ENCODE peak calls at places on chromosome 16, in five cellular contexts. One of them, this sample, is unnamed. For H3K36me3, the result is how much of the 10 kb centered on the place peaks cover.

GRCh38 chr16:24984903-24985675 is 30.1 kb downstream of the ARHGAP17 start:
- DNase-seq in Peyer's patch: peak
- DNase-seq in IMR-90: no peak
- DNase-seq in heart left ventricle: no peak
- DNase-seq in prostate gland: no peak
- DNase-seq in this sample: no peak

GRCh38 chr16:87740909-87741424 is 24.8 kb downstream of the KLHDC4 start:
- DNase-seq in prostate gland: no peak
- DNase-seq in heart left ventricle: peak
- DNase-seq in Peyer's patch: no peak
- DNase-seq in IMR-90: peak
- DNase-seq in this sample: no peak

GRCh38 chr16:54987081-54987480 is 56.4 kb downstream of the IRX5 start:
- DNase-seq in IMR-90: no peak
- DNase-seq in heart left ventricle: no peak
- DNase-seq in Peyer's patch: no peak
- DNase-seq in prostate gland: no peak
- DNase-seq in this sample: no peak

GRCh38 chr16:11135167-11135973 is 120.6 kb downstream of the SOCS1 start:
- DNase-seq in heart left ventricle: no peak
- DNase-seq in prostate gland: no peak
- DNase-seq in Peyer's patch: no peak
- DNase-seq in IMR-90: peak
- DNase-seq in this sample: no peak

GRCh38 chr16:68403704-68404103 is 44.6 kb downstream of the SMPD3 start:
- DNase-seq in heart left ventricle: no peak
- DNase-seq in IMR-90: no peak
- DNase-seq in prostate gland: no peak
- DNase-seq in Peyer's patch: no peak
- DNase-seq in this sample: no peak

GRCh38 chr16:57736419-57737281 is 1.1 kb downstream of the KATNB1 start:
- DNase-seq in IMR-90: peak
- DNase-seq in heart left ventricle: no peak
- DNase-seq in Peyer's patch: peak
- DNase-seq in prostate gland: no peak
- DNase-seq in this sample: peak

GRCh38 chr16:795580-796229 is 4.8 kb downstream of the GNG13 start:
- DNase-seq in prostate gland: peak
- DNase-seq in IMR-90: no peak
- DNase-seq in heart left ventricle: no peak
- DNase-seq in Peyer's patch: peak
- DNase-seq in this sample: no peak

GRCh38 chr16:66516172-66516807 is 33.6 kb downstream of the TK2 start:
- DNase-seq in heart left ventricle: no peak
- DNase-seq in IMR-90: no peak
- DNase-seq in Peyer's patch: no peak
- DNase-seq in prostate gland: no peak
- DNase-seq in this sample: no peak

GRCh38 chr16:17364319-17365210 is 106.2 kb downstream of the XYLT1 start:
- DNase-seq in IMR-90: peak
- DNase-seq in prostate gland: peak
- DNase-seq in Peyer's patch: peak
- DNase-seq in heart left ventricle: no peak
- DNase-seq in this sample: no peak

GRCh38 chr16:12356622-12357365 is 380.3 kb downstream of the SNX29 start:
- DNase-seq in heart left ventricle: no peak
- DNase-seq in IMR-90: no peak
- DNase-seq in Peyer's patch: no peak
- DNase-seq in prostate gland: no peak
- DNase-seq in this sample: no peak

GRCh38 chr16:68348645-68349445 is 38.0 kb downstream of the PRMT7 start:
- DNase-seq in IMR-90: no peak
- DNase-seq in Peyer's patch: no peak
- DNase-seq in heart left ventricle: no peak
- DNase-seq in prostate gland: no peak
- DNase-seq in this sample: no peak

GRCh38 chr16:80852261-80852872 is 48.0 kb upstream of the CDYL2 start:
- DNase-seq in prostate gland: no peak
- DNase-seq in heart left ventricle: no peak
- DNase-seq in Peyer's patch: peak
- DNase-seq in IMR-90: peak
- DNase-seq in this sample: no peak

GRCh38 chr16:31092330-31092729 is 2.3 kb downstream of the VKORC1 start:
- DNase-seq in prostate gland: no peak
- DNase-seq in heart left ventricle: no peak
- DNase-seq in Peyer's patch: no peak
- DNase-seq in IMR-90: peak
- DNase-seq in this sample: no peak

GRCh38 chr16:78562650-78563049 is 463.2 kb downstream of the WWOX start:
- DNase-seq in heart left ventricle: no peak
- DNase-seq in Peyer's patch: no peak
- DNase-seq in prostate gland: no peak
- DNase-seq in IMR-90: no peak
- DNase-seq in this sample: no peak

GRCh38 chr16:24257965-24258364 is 1.8 kb downstream of the CACNG3 start:
- DNase-seq in prostate gland: no peak
- DNase-seq in Peyer's patch: no peak
- DNase-seq in heart left ventricle: no peak
- DNase-seq in IMR-90: no peak
- DNase-seq in this sample: no peak

GRCh38 chr16:84807776-84808175 is 12.0 kb upstream of the CRISPLD2 start:
- DNase-seq in IMR-90: no peak
- DNase-seq in prostate gland: no peak
- DNase-seq in heart left ventricle: no peak
- DNase-seq in Peyer's patch: no peak
- DNase-seq in this sample: no peak

GRCh38 chr16:87003414-87003755 is 313.8 kb downstream of the C16orf95 start:
- DNase-seq in IMR-90: peak
- DNase-seq in heart left ventricle: no peak
- DNase-seq in Peyer's patch: no peak
- DNase-seq in prostate gland: no peak
- DNase-seq in this sample: peak

DNA sequence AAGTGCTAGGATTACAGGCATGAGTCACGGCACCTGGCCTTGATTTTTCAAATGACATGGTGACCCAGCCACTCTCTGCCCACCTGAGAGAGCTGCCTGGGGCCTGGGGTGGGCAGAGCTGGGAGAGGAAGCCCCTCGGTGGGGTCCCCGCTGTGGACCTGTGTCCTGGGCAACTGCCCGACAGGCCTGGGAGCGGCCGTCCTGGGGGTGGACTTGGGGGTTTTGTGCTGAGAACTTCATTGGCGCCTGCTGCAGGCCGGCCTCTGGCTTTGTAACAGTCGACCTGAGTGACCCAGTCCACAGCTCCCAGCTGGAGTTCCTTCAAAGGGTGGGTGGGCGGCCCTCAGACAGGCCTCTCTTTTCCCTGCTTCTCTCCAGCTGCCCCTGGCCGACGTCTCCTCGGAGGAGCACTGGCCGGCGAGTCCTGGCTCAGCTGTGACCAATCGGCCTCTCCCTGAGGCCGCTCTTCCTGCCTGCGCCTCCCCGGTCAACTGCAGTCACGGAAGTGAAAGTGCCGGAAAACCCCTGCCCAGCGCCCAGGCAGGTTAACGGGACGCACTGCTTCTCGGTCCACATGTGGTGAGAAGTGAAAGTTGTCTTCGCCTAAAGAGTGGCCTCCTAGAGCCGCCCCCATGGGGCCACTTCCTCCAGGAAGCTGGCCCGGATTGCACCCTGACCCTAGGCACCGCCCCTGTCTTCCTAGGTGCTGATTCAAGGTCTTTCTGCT is 5.5 kb downstream of the CBFA2T3 start:
- DNase-seq in prostate gland: no peak
- DNase-seq in Peyer's patch: peak
- DNase-seq in heart left ventricle: no peak
- DNase-seq in IMR-90: no peak
- DNase-seq in this sample: no peak
- TF ChIP-seq POLR2A in prostate gland: no peak
- TF ChIP-seq POLR2A in Peyer's patch: no peak
- TF ChIP-seq POLR2A in heart left ventricle: no peak
- TF ChIP-seq POLR2A in IMR-90: no peak
- TF ChIP-seq POLR2A in this sample: no peak

DNA sequence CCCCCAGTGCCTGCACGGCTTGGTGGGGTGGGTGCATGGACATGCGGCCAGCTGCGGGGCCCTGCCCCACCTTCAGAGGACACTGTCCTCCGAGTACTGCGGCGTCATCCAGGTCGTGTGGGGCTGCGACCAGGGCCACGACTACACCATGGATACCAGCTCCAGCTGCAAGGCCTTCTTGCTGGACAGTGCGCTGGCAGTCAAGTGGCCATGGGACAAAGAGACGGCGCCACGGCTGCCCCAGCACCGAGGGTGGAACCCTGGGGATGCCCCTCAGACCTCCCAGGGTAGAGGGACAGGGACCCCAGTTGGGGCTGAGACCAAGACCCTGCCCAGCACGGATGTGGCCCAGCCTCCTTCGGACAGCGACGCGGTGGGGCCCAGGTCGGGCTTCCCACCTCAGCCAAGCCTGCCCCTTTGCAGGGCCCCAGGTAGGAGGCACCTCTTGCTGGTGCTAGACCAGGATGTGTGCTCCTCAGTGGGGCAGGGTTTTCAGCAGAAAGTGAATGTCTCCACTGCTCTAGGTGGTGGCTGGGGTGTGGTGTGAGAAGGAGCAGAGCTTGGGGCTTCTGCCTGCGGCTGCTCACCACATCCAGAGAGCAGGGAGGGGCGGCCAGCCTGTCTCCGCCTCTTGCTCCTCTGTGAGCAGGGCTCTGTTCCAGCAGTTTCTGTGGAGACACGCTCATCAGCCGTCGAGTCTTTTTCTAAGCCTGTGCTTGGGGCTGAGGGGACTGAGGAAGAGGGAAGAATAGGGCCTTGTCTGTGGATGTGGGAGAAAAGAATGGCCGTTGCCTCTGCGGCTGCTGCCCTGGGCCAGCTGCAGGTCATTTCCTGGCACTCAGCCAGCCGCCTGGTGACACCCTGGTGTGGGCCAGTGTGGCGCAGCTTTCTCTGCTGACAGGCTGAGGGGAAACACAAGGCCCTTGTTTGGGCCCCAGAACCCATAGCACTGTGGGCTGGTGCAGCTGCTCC is 2.2 kb downstream of the ZNF276 start:
- DNase-seq in Peyer's patch: peak
- DNase-seq in heart left ventricle: peak
- DNase-seq in IMR-90: peak
- DNase-seq in prostate gland: no peak
- DNase-seq in this sample: peak
- H3K4me3 ChIP-seq in Peyer's patch: peak
- H3K4me3 ChIP-seq in heart left ventricle: peak
- H3K4me3 ChIP-seq in IMR-90: no peak
- H3K4me3 ChIP-seq in prostate gland: no peak
- H3K4me3 ChIP-seq in this sample: peak

GRCh38 chr16:3728424-3729160 is 11.3 kb upstream of the TRAP1 start:
- DNase-seq in prostate gland: no peak
- DNase-seq in IMR-90: no peak
- DNase-seq in Peyer's patch: no peak
- DNase-seq in heart left ventricle: no peak
- DNase-seq in this sample: no peak

GRCh38 chr16:3727806-3728381 is 10.6 kb upstream of the TRAP1 start:
- DNase-seq in IMR-90: no peak
- DNase-seq in Peyer's patch: no peak
- DNase-seq in prostate gland: no peak
- DNase-seq in heart left ventricle: no peak
- DNase-seq in this sample: no peak

GRCh38 chr16:3731126-3731935 is 14.0 kb upstream of the TRAP1 start:
- DNase-seq in Peyer's patch: peak
- DNase-seq in prostate gland: no peak
- DNase-seq in IMR-90: no peak
- DNase-seq in heart left ventricle: no peak
- DNase-seq in this sample: peak

GRCh38 chr16:3730161-3731125 is 13.1 kb upstream of the TRAP1 start:
- DNase-seq in prostate gland: no peak
- DNase-seq in Peyer's patch: peak
- DNase-seq in IMR-90: no peak
- DNase-seq in heart left ventricle: no peak
- DNase-seq in this sample: no peak

DNA sequence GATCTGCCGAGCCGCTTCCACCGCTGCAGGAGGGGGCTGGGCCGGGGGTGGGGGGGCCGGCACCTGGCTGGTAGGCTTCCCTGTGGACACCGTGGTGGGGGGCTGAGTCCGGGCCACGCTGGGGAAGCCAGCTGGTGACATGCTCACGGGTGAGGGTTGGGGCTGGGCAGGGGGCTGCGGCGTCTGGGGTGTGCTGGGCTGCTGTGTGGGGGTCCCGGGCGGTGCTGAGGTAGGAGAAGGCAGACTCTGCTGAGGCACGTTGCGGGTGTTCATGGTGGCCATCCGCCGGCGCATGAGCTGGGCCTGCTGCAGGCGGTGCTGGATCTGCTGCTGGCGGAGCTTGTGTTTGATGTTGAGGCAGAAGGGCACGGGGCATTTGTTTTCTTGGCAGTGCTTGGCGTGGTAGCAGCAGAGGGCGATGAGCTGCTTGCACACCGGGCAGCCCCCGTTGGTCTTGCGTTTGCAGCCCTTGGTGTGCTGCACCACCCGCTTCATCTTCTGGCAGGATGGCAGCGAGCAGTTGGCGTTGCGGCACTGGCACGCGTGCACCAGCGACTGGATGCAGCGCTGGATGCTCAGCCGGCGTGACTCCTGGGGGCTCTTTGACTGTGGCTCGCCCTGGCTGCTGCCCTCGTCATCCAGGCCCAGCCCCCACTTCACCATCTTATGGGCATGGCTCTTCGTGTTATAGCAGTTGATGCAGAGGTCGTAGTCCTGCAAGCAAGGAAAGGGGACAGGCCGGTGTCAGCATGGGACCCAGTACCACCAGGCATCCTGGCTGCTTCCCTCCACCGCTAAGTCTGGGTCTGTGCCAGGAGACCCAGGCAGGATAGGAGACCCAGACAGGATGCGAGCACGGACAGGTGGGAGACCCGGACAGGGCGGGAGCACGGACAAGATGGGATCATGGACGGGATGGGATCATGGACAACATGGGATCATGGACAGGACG is 12.1 kb upstream of the TRAP1 start:
- DNase-seq in Peyer's patch: peak
- DNase-seq in prostate gland: no peak
- DNase-seq in heart left ventricle: no peak
- DNase-seq in IMR-90: no peak
- DNase-seq in this sample: no peak
- H3K36me3 ChIP-seq in Peyer's patch: under half
- H3K36me3 ChIP-seq in prostate gland: under half
- H3K36me3 ChIP-seq in heart left ventricle: half or more
- H3K36me3 ChIP-seq in IMR-90: half or more
- H3K36me3 ChIP-seq in this sample: half or more

DNA sequence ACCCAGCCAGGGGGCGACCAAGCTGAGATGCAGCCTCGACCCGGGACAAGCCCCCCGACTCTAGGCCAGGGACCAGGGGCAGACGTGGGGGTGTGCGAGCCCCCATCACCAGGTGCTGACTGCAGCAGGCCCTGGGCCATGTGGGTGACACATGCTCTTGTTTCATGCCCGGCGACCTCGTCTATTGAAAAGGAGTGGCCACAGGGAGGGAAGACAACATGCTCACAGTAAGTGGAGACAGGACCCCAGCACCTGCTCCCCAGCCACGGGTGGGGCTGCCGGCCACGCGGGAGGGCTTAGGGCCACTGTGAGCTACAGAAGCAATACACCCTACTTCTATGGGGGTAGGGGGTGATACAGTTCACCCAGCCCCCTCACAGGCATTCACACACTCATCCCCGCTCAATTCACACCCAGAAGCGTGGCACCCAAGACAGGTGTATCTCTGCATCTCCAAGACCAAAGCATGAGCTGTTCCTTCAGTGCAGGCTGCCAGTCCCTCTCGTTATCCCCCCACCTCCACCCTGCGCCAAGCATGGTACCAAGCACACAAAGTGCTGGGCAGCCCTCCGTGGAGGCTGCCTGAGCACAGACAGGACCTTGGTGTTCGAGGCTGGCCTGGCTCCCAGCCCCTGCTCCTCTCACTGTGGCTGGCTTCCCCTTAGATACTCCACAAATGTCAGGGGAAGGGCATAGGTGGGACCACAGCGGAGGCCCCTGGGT is 13.6 kb downstream of the VASN start:
- DNase-seq in IMR-90: no peak
- DNase-seq in prostate gland: no peak
- DNase-seq in heart left ventricle: no peak
- DNase-seq in Peyer's patch: no peak
- DNase-seq in this sample: no peak
- TF ChIP-seq POLR2A in IMR-90: peak
- TF ChIP-seq POLR2A in prostate gland: no peak
- TF ChIP-seq POLR2A in heart left ventricle: no peak
- TF ChIP-seq POLR2A in Peyer's patch: no peak
- TF ChIP-seq POLR2A in this sample: no peak